ENCODE peak calls at places on chromosomes 3 and 15, in four cellular contexts. I is T-helper 2 cell, R is T-cell, Z is HuH-7. B is an unnamed sample.

GRCh38 chr15:70048196-70048565 is 49.5 kb downstream of the TLE3 start:
- DNase-seq in Z (no peak), I (no peak), R (no peak), B (no peak)

GRCh38 chr15:68375191-68375631 is 56.8 kb downstream of the ITGA11 start:
- DNase-seq in R (no peak), Z (no peak), I (no peak), B (no peak)

GRCh38 chr15:98648654-98649537 is 557 bp downstream of the IGF1R start:
- DNase-seq in Z (peak), I (no peak), R (peak), B (no peak)

GRCh38 chr3:39910828-39911464 is 101.5 kb downstream of the MYRIP start:
- DNase-seq in I (no peak), R (no peak), Z (no peak), B (no peak)

GRCh38 chr3:13501527-13501926 is 21.4 kb downstream of the HDAC11 start:
- DNase-seq in Z (no peak), I (no peak), R (no peak), B (no peak)

GRCh38 chr3:142828703-142829304 is 60.1 kb downstream of the PCOLCE2 start:
- DNase-seq in R (peak), I (peak), Z (peak), B (peak)

GRCh38 chr3:64111872-64112271 is 88.6 kb upstream of the PSMD6 start:
- DNase-seq in R (no peak), Z (no peak), I (no peak), B (no peak)

GRCh38 chr3:51390186-51390585 is 899 bp upstream of the RBM15B start:
- DNase-seq in R (no peak), Z (no peak), I (no peak), B (no peak)

GRCh38 chr3:100662113-100662823 is 47.0 kb upstream of the TFG start:
- DNase-seq in R (no peak), I (no peak), Z (no peak), B (no peak)

GRCh38 chr3:189901481-189901880 is 219.2 kb downstream of the P3H2 start:
- DNase-seq in R (no peak), Z (no peak), I (no peak), B (no peak)

GRCh38 chr3:23685484-23686258 is 120.1 kb upstream of the UBE2E1 start:
- DNase-seq in Z (no peak), I (no peak), R (no peak), B (no peak)

GRCh38 chr3:69847303-69847702 is 108.0 kb downstream of the MITF start:
- DNase-seq in R (no peak), Z (no peak), I (no peak), B (no peak)

GRCh38 chr15:66864086-66864830 is 162.2 kb downstream of the SMAD6 start:
- DNase-seq in R (no peak), I (no peak), Z (no peak), B (no peak)

GRCh38 chr3:57864853-57865252 is 108.7 kb downstream of the SLMAP start:
- DNase-seq in I (no peak), R (no peak), Z (no peak), B (no peak)

GRCh38 chr3:187798531-187799520 is 53.6 kb upstream of the BCL6 start:
- DNase-seq in Z (no peak), I (no peak), R (peak), B (no peak)

GRCh38 chr15:56244811-56245576 is 1.3 kb upstream of the RFX7 start:
- DNase-seq in R (no peak), Z (peak), I (peak), B (peak)

GRCh38 chr3:126972866-126973265 is 10.0 kb upstream of the PLXNA1 start:
- DNase-seq in Z (no peak), I (no peak), R (no peak), B (peak)

GRCh38 chr15:85543741-85544155 is 163.3 kb downstream of the AKAP13 start:
- DNase-seq in R (peak), Z (no peak), I (no peak), B (peak)

GRCh38 chr3:32359766-32360513 is 31.7 kb upstream of the CMTM7 start:
- DNase-seq in I (no peak), R (no peak), Z (peak), B (no peak)

GRCh38 chr3:141446737-141447136 is 40.1 kb upstream of the RASA2 start:
- DNase-seq in Z (no peak), I (no peak), R (no peak), B (no peak)

B was measured in CD8-positive, alpha-beta T cell.